ENCODE peak calls at places on chromosomes 16 and 17, in nine cellular contexts. T is EL; L is stimulated activated naive B cell treated with anti-CD40 and anti-IgM and Interleukin-4, amounts not matched to agents 10 μg/mL and 1 μg/mL and 100 μg/mL, for 72 hours; E is stomach; U is AG20443; C is brain microvascular endothelial cell; A is stimulated activated CD8-positive, alpha-beta memory T cell treated with anti-CD3 and anti-CD28 coated beads, Interleukin-12 subunit alpha, Interleukin-12 subunit beta, amount 100 ng/mL, for 4 hours; F is A549; I is stimulated activated CD4-positive, alpha-beta T cell treated with anti-CD3 and anti-CD28 coated beads, Interleukin-1b, Interleukin-23, amount 100 ng/mL, for 4 hours. B is an unnamed sample.

GRCh38 chr16:5309946-5310611 is 212.5 kb upstream of the EEF2KMT start:
- DNase-seq in T (no peak), L (no peak), E (no peak), U (no peak), C (no peak), A (no peak), F (no peak), I (no peak), B (no peak)

GRCh38 chr17:67566656-67567055 is 151.1 kb upstream of the NOL11 start:
- DNase-seq in T (no peak), L (no peak), E (no peak), U (no peak), C (no peak), A (no peak), F (no peak), I (no peak), B (no peak)

GRCh38 chr17:50257574-50258224 is 16.6 kb upstream of the TMEM92 start:
- DNase-seq in T (no peak), L (no peak), E (no peak), U (peak; percentile 23), C (no peak), A (no peak), F (no peak), I (no peak), B (no peak)

GRCh38 chr16:72927199-72928088 is 120.5 kb downstream of the ZFHX3 start:
- DNase-seq in T (peak; percentile 90), L (no peak), E (no peak), U (peak; percentile 92), C (peak; percentile 53), A (no peak), F (peak; percentile 78), I (no peak), B (no peak)

GRCh38 chr17:78263063-78263735 is 31.8 kb downstream of the TMEM235 start:
- DNase-seq in T (no peak), L (no peak), E (peak; percentile 75), U (no peak), C (no peak), A (no peak), F (no peak), I (no peak), B (no peak)

GRCh38 chr17:8803531-8804416 is 4.6 kb upstream of the MFSD6L start:
- DNase-seq in T (no peak), L (no peak), E (no peak), U (no peak), C (no peak), A (no peak), F (peak; percentile 32), I (no peak), B (no peak)

GRCh38 chr17:28385037-28385797 is 13.7 kb downstream of the SARM1 start:
- DNase-seq in T (no peak), L (no peak), E (peak; percentile 64), U (no peak), C (no peak), A (no peak), F (no peak), I (peak; percentile 13), B (no peak)

GRCh38 chr17:61744804-61745203 is 118.5 kb downstream of the BRIP1 start:
- DNase-seq in T (no peak), L (no peak), E (no peak), U (no peak), C (no peak), A (no peak), F (no peak), I (no peak), B (no peak)

GRCh38 chr16:82108774-82109173 is 61.2 kb downstream of the MPHOSPH6 start:
- DNase-seq in T (peak; percentile 7), L (no peak), E (no peak), U (no peak), C (no peak), A (no peak), F (no peak), I (no peak), B (no peak)

GRCh38 chr16:370443-370842 is at the start of gene MRPL28:
- DNase-seq in T (peak; percentile 93), L (peak; percentile 93), E (peak; percentile 97), U (peak; percentile 98), C (peak; percentile 95), A (peak; percentile 79), F (peak; percentile 94), I (peak; percentile 89), B (peak; percentile 87)

GRCh38 chr16:69865701-69866100 is 85.4 kb upstream of the CLEC18A start:
- DNase-seq in T (peak; percentile 85), L (no peak), E (peak; percentile 51), U (peak; percentile 59), C (peak; percentile 90), A (no peak), F (no peak), I (no peak), B (no peak)

GRCh38 chr17:43784628-43785101 is 4.4 kb downstream of the CFAP97D1 start:
- DNase-seq in T (peak; percentile 63), L (no peak), E (no peak), U (peak; percentile 65), C (peak; percentile 60), A (no peak), F (no peak), I (no peak), B (no peak)

GRCh38 chr16:50316848-50317630 is 50.7 kb downstream of the ADCY7 start:
- DNase-seq in T (no peak), L (no peak), E (no peak), U (peak; percentile 16), C (no peak), A (no peak), F (no peak), I (no peak), B (no peak)

GRCh38 chr16:4990415-4990814 is 32.3 kb downstream of the SEC14L5 start:
- DNase-seq in T (no peak), L (no peak), E (no peak), U (no peak), C (no peak), A (no peak), F (no peak), I (no peak), B (no peak)

GRCh38 chr17:74757502-74757901 is 9.1 kb downstream of the NHERF1 start:
- DNase-seq in T (peak; percentile 41), L (no peak), E (peak; percentile 73), U (no peak), C (no peak), A (no peak), F (no peak), I (no peak), B (no peak)

GRCh38 chr17:57639381-57639780 is 105.7 kb downstream of the CCDC182 start:
- DNase-seq in T (no peak), L (no peak), E (no peak), U (no peak), C (no peak), A (no peak), F (no peak), I (no peak), B (no peak)

GRCh38 chr16:48244863-48245195 is 729 bp downstream of the LONP2 start:
- DNase-seq in T (peak; percentile 12), L (no peak), E (no peak), U (no peak), C (no peak), A (no peak), F (no peak), I (no peak), B (no peak)

GRCh38 chr17:7914771-7915610 is 1.1 kb downstream of the RNF227 start:
- DNase-seq in T (no peak), L (no peak), E (no peak), U (no peak), C (peak; percentile 41), A (no peak), F (no peak), I (no peak), B (no peak)

GRCh38 chr17:149897-150575 is 12.7 kb downstream of the SCGB1C2 start:
- DNase-seq in T (no peak), L (no peak), E (no peak), U (no peak), C (no peak), A (no peak), F (no peak), I (no peak), B (no peak)